ENCODE peak calls at places on chromosomes 2 and 18, in five cellular contexts. Q, L, X, I and P are unnamed samples.

GRCh38 chr2:19540739-19541503 is 182.5 kb upstream of the OSR1 start:
- DNase-seq in Q (no peak), L (peak), X (no peak), I (no peak), P (no peak)

GRCh38 chr18:12884521-12885323 is 685 bp upstream of the PTPN2 start:
- DNase-seq in Q (no peak), L (no peak), X (no peak), I (no peak), P (no peak)

GRCh38 chr2:43075054-43075593 is 151.3 kb downstream of the ZFP36L2 start:
- DNase-seq in Q (no peak), L (peak), X (no peak), I (no peak), P (no peak)

GRCh38 chr2:167294775-167295140 is 406.5 kb downstream of the XIRP2 start:
- DNase-seq in Q (no peak), L (peak), X (no peak), I (no peak), P (no peak)

GRCh38 chr2:218648473-218649100 is 10.8 kb downstream of the ZNF142 start:
- DNase-seq in Q (peak), L (peak), X (peak), I (peak), P (peak)

GRCh38 chr2:237427807-237428506 is 14.0 kb upstream of the COL6A3 start:
- DNase-seq in Q (no peak), L (no peak), X (peak), I (no peak), P (peak)

GRCh38 chr2:147910990-147911473 is 66.2 kb downstream of the ACVR2A start:
- DNase-seq in Q (no peak), L (peak), X (peak), I (peak), P (no peak)

GRCh38 chr2:59027320-59027719 is 786.2 kb upstream of the FANCL start:
- DNase-seq in Q (no peak), L (no peak), X (no peak), I (no peak), P (no peak)

GRCh38 chr2:8477511-8478132 is 204.2 kb upstream of the ID2 start:
- DNase-seq in Q (peak), L (peak), X (no peak), I (peak), P (no peak)

GRCh38 chr2:204706939-204707338 is 161.7 kb downstream of the PARD3B start:
- DNase-seq in Q (no peak), L (no peak), X (no peak), I (no peak), P (no peak)

GRCh38 chr2:170822885-170823799 is 6.5 kb downstream of the GAD1 start:
- DNase-seq in Q (peak), L (no peak), X (no peak), I (no peak), P (no peak)

GRCh38 chr18:23337599-23338444 is 115.3 kb upstream of the RIOK3 start:
- DNase-seq in Q (no peak), L (no peak), X (no peak), I (no peak), P (no peak)

GRCh38 chr2:19359021-19359357 is 566 bp upstream of the OSR1 start:
- DNase-seq in Q (no peak), L (no peak), X (no peak), I (no peak), P (no peak)

GRCh38 chr2:222837643-222838056 is 23.2 kb upstream of the ACSL3 start:
- DNase-seq in Q (no peak), L (peak), X (no peak), I (no peak), P (no peak)

GRCh38 chr2:140275427-140275826 is 1495.2 kb upstream of the NXPH2 start:
- DNase-seq in Q (no peak), L (no peak), X (no peak), I (no peak), P (no peak)